ENCODE peak calls at places on chromosomes 16 and 17, in four cellular contexts. D is kidney, T is fibroblast of lung, E is ovary. F is an unnamed sample. For H3K4me1 and H3K36me3, the result is how much of the 10 kb centered on the place peaks cover.

GRCh38 chr17:48153711-48154642 is 46.4 kb downstream of the SNX11 start:
- DNase-seq in D (no peak), T (peak), E (no peak), F (no peak)

GRCh38 chr16:50121278-50121677 is 31.8 kb upstream of the TENT4B start:
- DNase-seq in D (no peak), T (no peak), E (no peak), F (no peak)

GRCh38 chr16:86060381-86061317 is 161.7 kb downstream of the IRF8 start:
- DNase-seq in T (no peak), D (peak), E (no peak), F (no peak)

GRCh38 chr17:8073627-8074485 is 13.7 kb downstream of the ALOX12B start:
- DNase-seq in D (peak), T (peak), E (peak), F (peak)

GRCh38 chr16:58582971-58583765 is 46.5 kb downstream of the CNOT1 start:
- DNase-seq in T (no peak), E (no peak), D (no peak), F (no peak)

GRCh38 chr16:56994311-56994710 is 5.0 kb downstream of the NLRC5 start:
- DNase-seq in E (no peak), D (no peak), T (no peak), F (peak)

GRCh38 chr17:28467456-28468025 is 5.9 kb upstream of the SLC13A2 start:
- DNase-seq in D (no peak), E (no peak), T (peak), F (no peak)

GRCh38 chr17:82775033-82775823 is 23.4 kb downstream of the TBCD start:
- DNase-seq in T (peak), E (peak), D (peak), F (peak)

GRCh38 chr17:57568340-57568739 is 176.8 kb downstream of the CCDC182 start:
- DNase-seq in T (no peak), D (no peak), E (no peak), F (no peak)

GRCh38 chr16:212999-213398 is 16.2 kb downstream of the LUC7L start:
- DNase-seq in D (no peak), T (no peak), E (no peak), F (no peak)

GRCh38 chr17:9389116-9389515 is 186.5 kb downstream of the STX8 start:
- DNase-seq in T (peak), D (no peak), E (no peak), F (no peak)

GRCh38 chr16:31664683-31665482 is 137.2 kb downstream of the AHSP start:
- DNase-seq in D (no peak), T (no peak), E (no peak), F (no peak)

GRCh38 chr17:62963296-62963695 is 2.7 kb upstream of the TANC2 start:
- DNase-seq in T (peak), D (no peak), E (no peak), F (no peak)

GRCh38 chr17:40510328-40510648 is 8.9 kb upstream of the TNS4 start:
- DNase-seq in E (no peak), D (no peak), T (no peak), F (no peak)

GRCh38 chr17:63086483-63087185 is 120.6 kb downstream of the TANC2 start:
- DNase-seq in D (no peak), E (no peak), T (peak), F (no peak)

GRCh38 chr16:4345439-4346204 is 5.5 kb downstream of the PAM16 start:
- DNase-seq in T (no peak), D (no peak), E (no peak), F (no peak)

GRCh38 chr16:57413301-57413730 is 8.7 kb downstream of the CCL17 start:
- DNase-seq in E (no peak), D (peak), T (no peak), F (no peak)

GRCh38 chr16:57541754-57542435 is 548 bp upstream of the ADGRG5 start:
- DNase-seq in E (no peak), T (no peak), D (peak), F (no peak)

GRCh38 chr17:59848778-59849177 is 44.0 kb downstream of the TUBD1 start:
- DNase-seq in D (peak), T (peak), E (no peak), F (no peak)

GRCh38 chr17:64687959-64688358 is 25.9 kb upstream of the SMURF2 start:
- DNase-seq in T (peak), E (no peak), D (no peak), F (no peak)

GRCh38 chr17:73820686-73821448 is 176.6 kb upstream of the SDK2 start:
- DNase-seq in E (no peak), D (peak), T (no peak), F (no peak)

GRCh38 chr17:33492731-33493260 is 199.7 kb upstream of the ASIC2 start:
- DNase-seq in D (no peak), E (no peak), T (peak), F (no peak)

GRCh38 chr16:637081-638018 is 1.2 kb upstream of the METTL26 start:
- DNase-seq in E (peak), T (peak), D (peak), F (peak)

GRCh38 chr17:7912927-7913524 is 3.1 kb downstream of the RNF227 start:
- DNase-seq in D (no peak), E (no peak), T (peak), F (no peak)

GRCh38 chr16:84932691-84933090 is 78.6 kb downstream of the ZDHHC7 start:
- DNase-seq in D (no peak), T (no peak), E (no peak), F (peak)

GRCh38 chr16:371729-372521 is 1.6 kb upstream of the MRPL28 start:
- DNase-seq in D (peak), E (peak), T (no peak), F (no peak)

GRCh38 chr16:64910351-64910750 is 211.5 kb downstream of the CDH11 start:
- DNase-seq in E (peak), D (peak), T (peak), F (peak)

GRCh38 chr17:60153606-60154355 is 4.0 kb downstream of the CA4 start:
- DNase-seq in D (peak), E (no peak), T (peak), F (no peak)

GRCh38 chr17:41061969-41062368 is 2.1 kb upstream of the KRTAP2-3 start:
- DNase-seq in D (no peak), E (no peak), T (peak), F (no peak)

GRCh38 chr17:4667166-4667565 is 25.7 kb upstream of the ALOX15 start:
- DNase-seq in T (no peak), E (no peak), D (no peak), F (no peak)

GRCh38 chr16:50624449-50624782 is 56.7 kb downstream of the SNX20 start:
- DNase-seq in E (no peak), T (no peak), D (peak), F (peak)

GRCh38 chr17:7838291-7839075 is 4.5 kb downstream of the KDM6B start:
- DNase-seq in E (peak), D (peak), T (peak), F (no peak)

GRCh38 chr17:75778861-75779249 is 5.8 kb upstream of the UNK start:
- DNase-seq in E (no peak), T (no peak), D (no peak), F (no peak)

GRCh38 chr17:19014628-19015215 is 10.2 kb upstream of the FAM83G start:
- DNase-seq in E (no peak), D (peak), T (no peak), F (peak)

GRCh38 chr16:24022797-24023196 is 187.0 kb downstream of the PRKCB start:
- DNase-seq in D (no peak), T (no peak), E (no peak), F (no peak)

GRCh38 chr16:70686376-70687171 is 721 bp upstream of the MTSS2 start:
- DNase-seq in E (no peak), T (no peak), D (no peak), F (no peak)

GRCh38 chr16:70687172-70687531 is 1.3 kb upstream of the MTSS2 start:
- DNase-seq in D (peak), T (no peak), E (peak), F (no peak)

GRCh38 chr16:70688266-70688742 is 2.5 kb upstream of the MTSS2 start:
- DNase-seq in T (peak), E (peak), D (peak), F (peak)

GRCh38 chr16:70689035-70689969 is 3.4 kb upstream of the MTSS2 start:
- DNase-seq in E (peak), D (peak), T (no peak), F (no peak)

GRCh38 chr16:70687671-70688265 is 1.9 kb upstream of the MTSS2 start:
- DNase-seq in E (peak), D (peak), T (no peak), F (peak)
- H3K4me1 ChIP-seq in E (half or more), D (half or more), T (half or more), F (half or more)

GRCh38 chr17:81578561-81579225 is 26.5 kb upstream of the FAAP100 start:
- DNase-seq in E (no peak), T (no peak), D (no peak), F (no peak)

GRCh38 chr17:81578038-81578441 is 25.9 kb upstream of the FAAP100 start:
- DNase-seq in D (peak), T (no peak), E (no peak), F (no peak)

GRCh38 chr17:81575836-81576235 is 23.7 kb upstream of the FAAP100 start:
- DNase-seq in D (no peak), T (no peak), E (no peak), F (no peak)

GRCh38 chr17:81576621-81577277 is 24.6 kb upstream of the FAAP100 start:
- DNase-seq in T (peak), E (no peak), D (peak), F (no peak)

GRCh38 chr17:81577278-81578000 is 25.3 kb upstream of the FAAP100 start:
- DNase-seq in D (peak), E (no peak), T (no peak), F (no peak)
- H3K36me3 ChIP-seq in D (under half), E (under half), T (under half), F (half or more)

GRCh38 chr16:81403601-81404391 is 40.8 kb upstream of the CMIP start:
- DNase-seq in T (peak), E (peak), D (peak), F (peak)
- H3K4me3 ChIP-seq in T (peak), E (peak), D (no peak), F (peak)

GRCh38 chr16:5480796-5481195 is 383.2 kb upstream of the EEF2KMT start:
- DNase-seq in T (no peak), D (no peak), E (no peak), F (no peak)

GRCh38 chr16:5479925-5480324 is 382.3 kb upstream of the EEF2KMT start:
- DNase-seq in T (no peak), E (no peak), D (no peak), F (no peak)
- H3K4me1 ChIP-seq in T (under half), E (under half), D (under half), F (under half)

GRCh38 chr17:68435361-68435760 is 21.9 kb downstream of the WIPI1 start:
- DNase-seq in E (no peak), D (no peak), T (no peak), F (no peak)
- H3K36me3 ChIP-seq in E (under half), D (under half), T (under half), F (half or more)

DNA sequence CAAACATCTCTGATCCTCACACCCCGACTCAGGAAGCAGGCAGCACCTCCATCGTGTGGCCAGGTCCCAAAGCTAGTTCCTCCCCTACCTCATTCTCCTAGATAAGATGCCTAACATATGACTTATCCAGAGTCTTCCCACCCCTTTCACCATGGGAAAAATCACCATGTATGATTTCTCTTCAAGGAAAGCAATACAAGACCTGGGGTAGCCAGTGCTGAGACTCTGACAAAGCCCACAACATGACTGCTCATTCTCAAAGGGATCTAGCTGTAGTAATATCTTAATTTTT is 45.1 kb downstream of the CMTM4 start:
- DNase-seq in D (no peak), T (no peak), E (no peak), F (no peak)
- H3K4me3 ChIP-seq in D (no peak), T (no peak), E (no peak), F (no peak)

DNA sequence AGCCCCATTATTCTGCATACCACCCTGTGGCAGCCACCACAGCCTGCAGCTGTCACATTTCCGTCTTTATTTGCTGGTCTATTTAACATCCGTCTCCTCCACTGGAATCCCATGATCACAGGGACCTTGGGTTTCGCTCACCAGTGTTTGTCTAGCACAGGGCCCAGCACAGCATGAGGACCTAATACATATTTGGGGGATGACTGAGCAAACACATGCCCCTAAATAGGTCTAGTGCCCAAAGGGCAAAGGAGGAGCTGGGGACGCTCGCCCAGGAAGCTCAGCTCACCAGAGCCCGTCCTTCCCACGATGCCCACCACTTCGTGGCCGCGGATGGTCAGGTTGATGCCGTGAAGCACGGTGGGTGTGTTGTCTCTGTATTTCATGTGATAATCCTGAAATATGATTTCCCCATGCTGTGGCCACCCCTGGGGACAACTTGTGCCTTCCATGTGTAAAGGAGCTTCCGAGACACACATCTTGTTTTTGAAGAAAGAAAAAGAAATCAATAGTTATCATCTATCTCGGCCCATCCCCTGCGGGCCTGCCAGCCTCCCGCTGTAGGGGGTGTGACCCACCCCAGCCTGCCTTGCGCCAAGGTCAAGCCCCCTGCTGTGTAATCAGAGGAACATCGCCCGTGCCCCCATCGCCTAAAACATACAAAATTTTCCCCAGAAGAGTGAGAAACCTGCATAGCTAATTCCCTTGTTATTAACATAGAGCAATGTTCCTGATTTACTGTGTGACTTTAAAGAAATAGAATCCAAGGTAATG is 21.0 kb upstream of the ABCC12 start:
- DNase-seq in E (no peak), T (no peak), D (no peak), F (no peak)
- H3K4me1 ChIP-seq in E (under half), T (under half), D (under half), F (under half)

GRCh38 chr16:55505333-55506015 is 3.4 kb upstream of the LPCAT2 start:
- DNase-seq in D (no peak), T (no peak), E (no peak), F (no peak)

GRCh38 chr16:55499951-55500350 is 8.9 kb upstream of the LPCAT2 start:
- DNase-seq in E (no peak), D (no peak), T (peak), F (no peak)

GRCh38 chr16:55503726-55504553 is 4.9 kb upstream of the LPCAT2 start:
- DNase-seq in E (no peak), D (no peak), T (no peak), F (no peak)

GRCh38 chr16:55501549-55502322 is 7.1 kb upstream of the LPCAT2 start:
- DNase-seq in E (no peak), T (no peak), D (no peak), F (no peak)

GRCh38 chr16:55502801-55503366 is 6.0 kb upstream of the LPCAT2 start:
- DNase-seq in E (peak), D (peak), T (peak), F (peak)
- H3K36me3 ChIP-seq in E (under half), D (under half), T (under half), F (under half)

F was measured in heart left ventricle.